ENCODE peak calls at places on chromosomes 1 and 21, in five cellular contexts. D is body of pancreas; K is naive thymus-derived CD4-positive, alpha-beta T cell; P is right cardiac atrium; T is uterus. C is an unnamed sample.

GRCh38 chr1:32742956-32743355 is 40.4 kb upstream of the SYNC start:
- DNase-seq in T (no peak), D (no peak), P (no peak), K (no peak), C (no peak)

GRCh38 chr1:18293291-18293690 is 185.7 kb downstream of the IGSF21 start:
- DNase-seq in K (no peak), T (no peak), P (no peak), D (no peak), C (no peak)

GRCh38 chr1:47302472-47302871 is 11.5 kb downstream of the STIL start:
- DNase-seq in T (no peak), D (no peak), P (no peak), K (no peak), C (no peak)

GRCh38 chr1:109392788-109393580 is 4.7 kb downstream of the SORT1 start:
- DNase-seq in D (peak), T (peak), P (peak), K (no peak), C (peak)

GRCh38 chr1:181099152-181100014 is 10.9 kb downstream of the IER5 start:
- DNase-seq in K (no peak), T (no peak), D (no peak), P (no peak), C (no peak)

GRCh38 chr1:121558514-121558913 is 373.7 kb downstream of the SRGAP2C start:
- DNase-seq in D (peak), K (no peak), P (peak), T (no peak), C (no peak)

GRCh38 chr1:113905435-113905861 is 322 bp downstream of the DCLRE1B start:
- DNase-seq in P (peak), K (no peak), T (peak), D (no peak), C (no peak)

GRCh38 chr21:15826147-15826780 is 96.5 kb downstream of the USP25 start:
- DNase-seq in K (peak), T (peak), P (no peak), D (peak), C (no peak)

GRCh38 chr1:202012544-202013478 is 2.4 kb downstream of the ELF3 start:
- DNase-seq in K (no peak), D (peak), T (no peak), P (no peak), C (peak)

GRCh38 chr21:36790616-36791015 is 91.7 kb downstream of the SIM2 start:
- DNase-seq in D (no peak), T (no peak), P (no peak), K (no peak), C (no peak)

GRCh38 chr1:52955129-52955970 is 28.3 kb downstream of the SCP2 start:
- DNase-seq in P (no peak), D (peak), T (no peak), K (no peak), C (no peak)

GRCh38 chr1:172821609-172822274 is 162.8 kb downstream of the FASLG start:
- DNase-seq in T (no peak), P (no peak), D (peak), K (no peak), C (no peak)

GRCh38 chr1:53421208-53421607 is 38.0 kb upstream of the DMRTB1 start:
- DNase-seq in D (no peak), P (no peak), K (no peak), T (no peak), C (no peak)

GRCh38 chr1:40477680-40478057 is 579 bp downstream of the ZFP69 start:
- DNase-seq in K (no peak), D (no peak), P (no peak), T (peak), C (peak)

GRCh38 chr1:166089804-166090203 is 77.0 kb downstream of the FAM78B start:
- DNase-seq in D (no peak), K (no peak), P (no peak), T (no peak), C (no peak)

GRCh38 chr1:55833452-55834160 is 618.4 kb upstream of the USP24 start:
- DNase-seq in T (peak), P (no peak), D (no peak), K (no peak), C (no peak)

GRCh38 chr1:151958959-151959358 is 34.7 kb downstream of the S100A10 start:
- DNase-seq in K (no peak), P (no peak), T (no peak), D (no peak), C (no peak)

GRCh38 chr1:71080178-71080781 is 555 bp downstream of the ZRANB2 start:
- DNase-seq in K (no peak), D (peak), P (no peak), T (no peak), C (no peak)

GRCh38 chr1:198253259-198253658 is 96.5 kb downstream of the NEK7 start:
- DNase-seq in P (no peak), D (no peak), K (no peak), T (no peak), C (no peak)

GRCh38 chr21:25640671-25641292 is 1.7 kb downstream of the JAM2 start:
- DNase-seq in D (no peak), K (no peak), T (no peak), P (no peak), C (no peak)

GRCh38 chr1:156860113-156860638 is 489 bp upstream of the NTRK1 start:
- DNase-seq in P (peak), K (peak), D (peak), T (no peak), C (peak)

GRCh38 chr1:156857532-156857931 is 1.4 kb downstream of the INSRR start:
- DNase-seq in K (no peak), D (no peak), T (no peak), P (no peak), C (no peak)

GRCh38 chr1:156859523-156860112 is 701 bp upstream of the INSRR start:
- DNase-seq in P (no peak), T (no peak), D (peak), K (peak), C (no peak)

GRCh38 chr1:156858959-156859522 is at the start of gene INSRR:
- DNase-seq in K (no peak), T (no peak), P (no peak), D (peak), C (no peak)

DNA sequence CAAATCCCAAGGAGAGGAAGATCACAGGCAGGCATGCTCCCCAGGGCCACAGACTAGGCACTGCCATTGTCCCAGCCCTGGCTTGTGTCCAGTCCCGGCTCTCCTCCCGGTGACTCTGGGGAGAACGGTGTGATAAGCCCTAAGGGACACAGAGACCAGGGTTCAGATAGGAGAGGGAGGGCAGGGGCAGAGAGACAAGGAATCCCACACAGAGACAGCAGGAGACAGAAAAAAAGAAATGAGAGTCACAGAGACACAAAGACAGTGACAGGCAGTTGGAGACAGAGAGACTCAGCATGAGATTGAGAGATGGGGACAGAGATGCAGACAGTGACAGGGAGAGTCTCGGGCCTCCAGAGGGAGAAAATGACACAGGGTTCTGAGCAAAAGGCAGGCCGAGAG is 361 bp downstream of the INSRR start:
- DNase-seq in T (no peak), P (no peak), K (no peak), D (peak), C (no peak)
- H3K4me3 ChIP-seq in T (no peak), P (peak), K (no peak), D (no peak), C (no peak)

DNA sequence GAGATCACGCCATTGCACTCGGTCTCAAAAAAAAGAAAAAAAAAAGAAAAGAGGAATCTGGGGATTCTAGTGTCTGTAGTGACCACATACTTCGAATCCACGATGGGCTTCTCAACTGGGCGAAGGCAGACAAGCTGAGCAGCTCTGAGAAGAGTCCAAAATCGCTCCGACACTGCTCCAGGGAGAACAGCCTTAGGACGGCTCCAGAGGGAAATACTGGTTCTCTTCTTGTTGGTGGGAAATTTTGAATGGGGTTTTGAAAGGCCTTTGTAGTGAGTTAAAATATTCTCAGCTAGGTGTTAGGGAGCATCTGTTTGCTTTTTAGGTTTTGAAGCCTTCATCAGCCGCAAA is 18.3 kb upstream of the HJV start:
- DNase-seq in T (no peak), D (no peak), K (no peak), P (no peak), C (no peak)
- H3K4me3 ChIP-seq in T (peak), D (no peak), K (no peak), P (peak), C (peak)

DNA sequence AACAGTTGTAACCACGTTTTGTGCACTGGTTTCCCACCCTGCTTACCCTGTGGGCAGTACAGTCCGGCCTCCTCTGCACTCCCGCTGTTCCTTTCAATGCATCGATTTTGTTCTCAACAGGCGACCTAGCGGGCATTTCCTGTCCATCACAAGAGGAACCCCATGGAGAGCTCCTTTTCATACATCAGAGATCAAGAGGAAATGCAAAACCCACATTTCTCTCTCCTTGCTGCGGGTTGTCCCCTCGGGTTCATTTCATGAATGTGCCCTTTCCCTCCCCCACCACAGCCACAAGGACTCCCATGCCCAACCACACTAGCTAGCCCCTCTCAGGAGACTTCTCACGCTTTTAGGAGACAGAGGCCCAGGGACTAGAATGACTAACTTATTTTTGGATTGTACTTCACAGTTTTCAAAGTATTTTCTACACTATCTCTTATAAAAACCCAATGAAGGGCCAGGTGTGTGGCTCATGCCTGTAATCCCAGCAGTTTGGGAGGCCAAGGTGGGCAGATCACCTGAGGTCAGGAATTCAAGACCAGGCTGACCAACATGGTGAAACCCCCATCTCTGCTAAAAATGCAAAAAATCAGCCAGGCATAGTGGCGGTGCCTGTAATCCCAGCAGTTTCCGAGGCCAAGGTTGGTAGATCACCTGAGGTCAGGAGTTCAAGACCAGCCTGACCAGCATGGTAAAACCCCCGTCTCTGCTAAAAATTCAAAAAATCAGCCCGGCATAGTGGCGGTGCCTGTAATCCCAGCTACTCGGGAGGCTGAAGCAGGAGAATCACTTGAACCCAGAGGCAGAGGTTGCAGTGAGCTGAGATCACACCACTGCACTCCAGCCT is 18.4 kb downstream of the ATP1A4 start:
- DNase-seq in P (no peak), T (no peak), K (no peak), D (no peak), C (peak)
- H3K4me3 ChIP-seq in P (no peak), T (no peak), K (no peak), D (no peak), C (no peak)

DNA sequence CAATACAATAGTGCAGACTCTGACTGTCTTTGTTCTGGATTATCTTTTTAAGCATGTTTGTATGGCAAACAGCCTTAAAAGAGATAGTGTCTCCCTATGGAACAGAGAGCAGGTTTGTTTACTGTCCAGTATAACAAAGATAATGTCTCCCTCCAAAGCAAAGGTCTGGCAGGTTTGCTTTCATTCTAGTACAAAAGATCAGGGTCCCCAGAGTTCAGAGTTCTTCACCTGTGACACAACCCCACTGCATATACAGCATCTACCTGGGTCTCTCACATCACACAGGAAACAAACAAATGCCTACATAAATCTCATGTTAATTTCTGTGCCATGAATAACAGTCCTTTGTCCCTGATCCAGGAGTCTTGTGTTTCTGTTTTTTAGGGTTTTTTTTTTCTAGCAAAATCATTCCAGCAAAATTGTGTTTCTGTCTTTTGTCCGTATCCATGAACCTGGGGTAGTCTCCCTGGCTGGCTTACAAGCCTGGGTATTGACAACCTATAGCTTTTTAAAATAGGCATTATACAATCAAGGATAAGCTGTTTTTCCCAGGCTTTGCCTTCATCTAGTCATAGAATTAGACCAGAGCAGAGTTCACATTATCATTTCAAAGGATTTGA is 89.4 kb upstream of the PTBP2 start:
- DNase-seq in K (no peak), D (no peak), T (no peak), P (no peak), C (no peak)
- H3K4me3 ChIP-seq in K (no peak), D (no peak), T (no peak), P (no peak), C (no peak)

DNA sequence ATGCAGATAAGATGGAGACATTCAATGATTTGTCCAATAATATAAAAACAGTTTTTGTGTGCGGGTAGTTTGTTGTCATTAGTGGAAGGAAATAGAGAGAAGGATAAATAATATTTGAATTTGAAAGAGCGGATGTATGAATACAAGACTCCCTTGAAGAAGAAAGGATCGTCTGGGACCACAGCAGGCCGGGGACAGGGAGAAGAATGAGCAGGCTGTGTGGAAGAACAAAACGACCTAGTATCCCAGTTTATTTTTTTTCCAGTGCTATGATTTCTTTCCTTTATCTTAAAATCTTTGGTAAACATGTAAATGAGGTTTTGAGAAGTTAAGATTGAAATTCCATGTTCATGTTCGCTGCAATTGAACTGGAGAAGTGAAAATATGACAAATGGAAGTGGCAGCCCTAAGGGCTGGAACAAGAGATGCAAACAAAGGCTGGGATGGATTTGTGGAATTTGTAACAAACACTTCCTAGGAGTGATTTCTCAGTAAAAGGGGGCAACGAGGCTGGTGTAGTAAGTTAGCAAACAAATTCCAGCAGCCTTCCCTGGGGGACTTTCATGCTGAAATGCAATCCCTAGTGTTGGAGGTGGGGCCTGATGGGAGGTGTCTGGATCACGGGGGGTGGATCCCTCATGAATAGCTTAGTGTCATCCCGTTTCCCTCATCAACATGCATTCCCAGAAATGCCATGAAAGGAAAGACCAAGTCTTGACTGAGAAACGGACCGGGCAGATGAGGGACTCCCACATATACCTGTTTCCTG is 10.2 kb upstream of the IFI16 start:
- DNase-seq in T (peak), K (no peak), P (peak), D (peak), C (no peak)
- H3K4me3 ChIP-seq in T (peak), K (no peak), P (peak), D (no peak), C (no peak)

GRCh38 chr1:192797143-192797542 is 11.7 kb upstream of the RGS2 start:
- DNase-seq in P (no peak), D (no peak), K (no peak), T (no peak), C (no peak)
- H3K4me3 ChIP-seq in P (no peak), D (no peak), K (no peak), T (no peak), C (no peak)

C was measured in Peyer's patch.